ENCODE peak calls at places on chromosomes 7 and 10, in seven cellular contexts. One of them, this sample, is unnamed.

GRCh38 chr7:157355784-157356511 is 19.1 kb downstream of the DNAJB6 start:
- DNase-seq in endodermal cell: no peak
- DNase-seq in cardiac fibroblast: peak
- DNase-seq in body of pancreas: peak
- DNase-seq in brain microvascular endothelial cell: no peak
- DNase-seq in mammary epithelial cell: peak
- DNase-seq in CD8-positive, alpha-beta T cell: no peak
- DNase-seq in this sample: peak

GRCh38 chr7:150876817-150877526 is 24.7 kb downstream of the AOC1 start:
- DNase-seq in cardiac fibroblast: peak
- DNase-seq in CD8-positive, alpha-beta T cell: peak
- DNase-seq in body of pancreas: peak
- DNase-seq in mammary epithelial cell: peak
- DNase-seq in brain microvascular endothelial cell: peak
- DNase-seq in endodermal cell: peak
- DNase-seq in this sample: peak

GRCh38 chr7:44279286-44279685 is 46.1 kb downstream of the CAMK2B start:
- DNase-seq in endodermal cell: peak
- DNase-seq in cardiac fibroblast: no peak
- DNase-seq in brain microvascular endothelial cell: no peak
- DNase-seq in CD8-positive, alpha-beta T cell: no peak
- DNase-seq in mammary epithelial cell: no peak
- DNase-seq in body of pancreas: peak
- DNase-seq in this sample: no peak

GRCh38 chr7:155653773-155654172 is 9.3 kb downstream of the RBM33 start:
- DNase-seq in CD8-positive, alpha-beta T cell: no peak
- DNase-seq in endodermal cell: no peak
- DNase-seq in body of pancreas: no peak
- DNase-seq in cardiac fibroblast: peak
- DNase-seq in brain microvascular endothelial cell: no peak
- DNase-seq in mammary epithelial cell: peak
- DNase-seq in this sample: no peak

GRCh38 chr7:2611401-2611800 is 20.4 kb upstream of the TTYH3 start:
- DNase-seq in endodermal cell: peak
- DNase-seq in mammary epithelial cell: no peak
- DNase-seq in CD8-positive, alpha-beta T cell: no peak
- DNase-seq in body of pancreas: no peak
- DNase-seq in cardiac fibroblast: no peak
- DNase-seq in brain microvascular endothelial cell: no peak
- DNase-seq in this sample: no peak

GRCh38 chr7:28512648-28513435 is 100.5 kb downstream of the CREB5 start:
- DNase-seq in body of pancreas: no peak
- DNase-seq in CD8-positive, alpha-beta T cell: no peak
- DNase-seq in mammary epithelial cell: no peak
- DNase-seq in endodermal cell: no peak
- DNase-seq in brain microvascular endothelial cell: no peak
- DNase-seq in cardiac fibroblast: no peak
- DNase-seq in this sample: no peak

GRCh38 chr7:10974717-10975032 is 1.0 kb downstream of the PHF14 start:
- DNase-seq in CD8-positive, alpha-beta T cell: no peak
- DNase-seq in body of pancreas: no peak
- DNase-seq in endodermal cell: no peak
- DNase-seq in mammary epithelial cell: peak
- DNase-seq in cardiac fibroblast: no peak
- DNase-seq in brain microvascular endothelial cell: no peak
- DNase-seq in this sample: peak

GRCh38 chr10:47115322-47115721 is 184.7 kb upstream of the GDF10 start:
- DNase-seq in brain microvascular endothelial cell: no peak
- DNase-seq in body of pancreas: no peak
- DNase-seq in mammary epithelial cell: no peak
- DNase-seq in endodermal cell: peak
- DNase-seq in cardiac fibroblast: no peak
- DNase-seq in CD8-positive, alpha-beta T cell: no peak
- DNase-seq in this sample: no peak

GRCh38 chr10:6124666-6125065 is 35.8 kb downstream of the RBM17 start:
- DNase-seq in cardiac fibroblast: no peak
- DNase-seq in endodermal cell: peak
- DNase-seq in brain microvascular endothelial cell: no peak
- DNase-seq in CD8-positive, alpha-beta T cell: no peak
- DNase-seq in mammary epithelial cell: peak
- DNase-seq in body of pancreas: no peak
- DNase-seq in this sample: no peak

GRCh38 chr10:110512461-110513187 is 14.9 kb downstream of the DUSP5 start:
- DNase-seq in CD8-positive, alpha-beta T cell: no peak
- DNase-seq in body of pancreas: no peak
- DNase-seq in endodermal cell: no peak
- DNase-seq in mammary epithelial cell: peak
- DNase-seq in cardiac fibroblast: peak
- DNase-seq in brain microvascular endothelial cell: peak
- DNase-seq in this sample: no peak

DNA sequence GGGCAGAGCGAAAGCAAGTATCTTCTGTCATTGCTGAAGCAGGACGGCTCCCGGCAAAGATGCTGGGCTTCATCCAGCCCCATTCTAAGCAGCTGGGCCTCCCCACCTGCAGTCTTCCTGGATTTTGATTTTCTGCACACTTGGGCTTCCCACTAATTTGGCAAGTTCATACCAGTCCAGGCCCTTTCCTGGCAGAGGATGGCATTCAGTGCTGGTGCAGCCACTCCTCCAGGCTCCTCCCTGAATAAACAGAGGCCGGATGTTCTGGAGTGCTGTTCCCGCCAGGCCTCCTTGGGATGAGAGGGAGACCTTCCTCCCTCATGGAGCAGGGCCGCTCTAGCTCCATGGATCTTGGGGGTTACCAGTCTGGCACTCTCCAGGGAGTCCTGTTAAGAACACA is 3.4 kb downstream of the BAG3 start:
- DNase-seq in mammary epithelial cell: peak
- DNase-seq in CD8-positive, alpha-beta T cell: no peak
- DNase-seq in brain microvascular endothelial cell: no peak
- DNase-seq in body of pancreas: peak
- DNase-seq in cardiac fibroblast: peak
- DNase-seq in endodermal cell: peak
- DNase-seq in this sample: peak
- H3K4me3 ChIP-seq in mammary epithelial cell: peak
- H3K4me3 ChIP-seq in CD8-positive, alpha-beta T cell: no peak
- H3K4me3 ChIP-seq in brain microvascular endothelial cell: peak
- H3K4me3 ChIP-seq in body of pancreas: no peak
- H3K4me3 ChIP-seq in cardiac fibroblast: peak
- H3K4me3 ChIP-seq in endodermal cell: peak
- H3K4me3 ChIP-seq in this sample: peak

DNA sequence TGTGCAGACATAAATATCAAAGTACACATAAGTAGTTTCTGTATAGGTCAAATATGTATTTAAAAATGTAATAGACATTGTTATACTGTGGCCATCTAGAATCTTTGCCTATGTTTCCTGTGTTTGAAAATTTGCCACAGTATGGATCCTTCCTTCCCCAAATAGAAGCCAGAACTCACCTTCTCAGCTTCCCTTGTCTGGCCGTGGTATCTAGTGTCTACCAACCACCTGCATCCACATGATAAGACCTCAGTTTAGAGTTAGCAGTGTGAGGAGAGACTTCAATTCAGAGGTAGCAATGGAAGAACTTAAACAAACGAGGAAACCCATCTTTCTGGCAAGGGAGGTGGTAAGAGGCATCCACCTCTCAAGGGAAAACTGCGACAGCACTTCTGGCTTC is 4.9 kb downstream of the TRDMT1 start:
- DNase-seq in CD8-positive, alpha-beta T cell: no peak
- DNase-seq in cardiac fibroblast: no peak
- DNase-seq in endodermal cell: no peak
- DNase-seq in body of pancreas: no peak
- DNase-seq in mammary epithelial cell: no peak
- DNase-seq in brain microvascular endothelial cell: no peak
- DNase-seq in this sample: no peak
- H3K4me3 ChIP-seq in CD8-positive, alpha-beta T cell: no peak
- H3K4me3 ChIP-seq in cardiac fibroblast: no peak
- H3K4me3 ChIP-seq in endodermal cell: no peak
- H3K4me3 ChIP-seq in body of pancreas: no peak
- H3K4me3 ChIP-seq in mammary epithelial cell: no peak
- H3K4me3 ChIP-seq in brain microvascular endothelial cell: no peak
- H3K4me3 ChIP-seq in this sample: no peak

DNA sequence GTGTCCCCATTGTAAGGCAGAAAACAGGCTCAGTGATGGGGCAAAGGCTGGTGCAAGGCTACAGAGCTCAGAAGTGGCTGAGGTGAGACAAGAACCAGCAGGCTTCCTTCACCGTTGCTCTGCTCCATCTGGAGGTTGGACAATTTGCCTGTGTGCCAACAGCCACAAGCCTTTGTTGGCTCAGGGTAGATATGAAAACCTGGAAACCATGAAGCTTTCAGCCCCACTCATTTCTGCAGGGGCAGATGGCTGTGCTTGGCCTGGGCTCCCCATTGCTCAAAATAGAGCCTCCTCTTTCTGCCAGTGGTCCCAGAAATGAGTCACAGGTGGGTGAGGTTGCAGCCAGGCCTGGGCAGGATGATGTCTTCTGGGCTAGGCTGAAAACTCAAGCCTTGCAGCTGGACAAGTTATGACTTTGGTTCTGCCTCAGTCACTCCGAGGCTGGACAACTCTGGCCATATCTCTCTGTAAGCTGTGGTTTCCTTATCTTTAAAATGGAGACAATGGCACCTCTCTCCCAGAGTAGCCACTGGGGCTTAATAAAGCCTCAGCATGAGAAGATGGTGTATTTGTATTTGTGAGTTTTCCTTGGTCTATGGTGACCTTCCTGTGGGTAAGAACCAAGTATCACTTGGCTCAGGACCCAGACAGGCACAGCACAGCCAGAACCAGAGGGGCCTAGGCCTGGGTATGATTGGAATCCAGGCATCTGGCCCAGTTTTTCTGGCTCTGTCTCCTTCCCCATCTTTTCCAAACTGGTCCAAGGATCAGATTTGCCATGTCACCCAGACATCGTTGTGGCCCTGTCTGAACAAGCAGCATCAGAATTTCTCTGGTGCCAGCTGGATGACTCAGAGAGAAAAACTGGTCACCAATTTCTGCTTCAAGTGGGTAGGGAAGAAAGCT is 12.1 kb upstream of the ZNF273 start:
- DNase-seq in endodermal cell: peak
- DNase-seq in CD8-positive, alpha-beta T cell: no peak
- DNase-seq in body of pancreas: peak
- DNase-seq in cardiac fibroblast: no peak
- DNase-seq in brain microvascular endothelial cell: no peak
- DNase-seq in mammary epithelial cell: peak
- DNase-seq in this sample: no peak
- H3K4me3 ChIP-seq in endodermal cell: no peak
- H3K4me3 ChIP-seq in CD8-positive, alpha-beta T cell: no peak
- H3K4me3 ChIP-seq in body of pancreas: no peak
- H3K4me3 ChIP-seq in cardiac fibroblast: no peak
- H3K4me3 ChIP-seq in brain microvascular endothelial cell: no peak
- H3K4me3 ChIP-seq in mammary epithelial cell: no peak
- H3K4me3 ChIP-seq in this sample: no peak

GRCh38 chr7:152711444-152711944 is 35.6 kb upstream of the XRCC2 start:
- DNase-seq in cardiac fibroblast: no peak
- DNase-seq in brain microvascular endothelial cell: no peak
- DNase-seq in CD8-positive, alpha-beta T cell: no peak
- DNase-seq in body of pancreas: no peak
- DNase-seq in endodermal cell: no peak
- DNase-seq in mammary epithelial cell: no peak
- DNase-seq in this sample: no peak
- H3K4me3 ChIP-seq in cardiac fibroblast: no peak
- H3K4me3 ChIP-seq in brain microvascular endothelial cell: no peak
- H3K4me3 ChIP-seq in CD8-positive, alpha-beta T cell: no peak
- H3K4me3 ChIP-seq in body of pancreas: no peak
- H3K4me3 ChIP-seq in endodermal cell: no peak
- H3K4me3 ChIP-seq in mammary epithelial cell: no peak
- H3K4me3 ChIP-seq in this sample: no peak

DNA sequence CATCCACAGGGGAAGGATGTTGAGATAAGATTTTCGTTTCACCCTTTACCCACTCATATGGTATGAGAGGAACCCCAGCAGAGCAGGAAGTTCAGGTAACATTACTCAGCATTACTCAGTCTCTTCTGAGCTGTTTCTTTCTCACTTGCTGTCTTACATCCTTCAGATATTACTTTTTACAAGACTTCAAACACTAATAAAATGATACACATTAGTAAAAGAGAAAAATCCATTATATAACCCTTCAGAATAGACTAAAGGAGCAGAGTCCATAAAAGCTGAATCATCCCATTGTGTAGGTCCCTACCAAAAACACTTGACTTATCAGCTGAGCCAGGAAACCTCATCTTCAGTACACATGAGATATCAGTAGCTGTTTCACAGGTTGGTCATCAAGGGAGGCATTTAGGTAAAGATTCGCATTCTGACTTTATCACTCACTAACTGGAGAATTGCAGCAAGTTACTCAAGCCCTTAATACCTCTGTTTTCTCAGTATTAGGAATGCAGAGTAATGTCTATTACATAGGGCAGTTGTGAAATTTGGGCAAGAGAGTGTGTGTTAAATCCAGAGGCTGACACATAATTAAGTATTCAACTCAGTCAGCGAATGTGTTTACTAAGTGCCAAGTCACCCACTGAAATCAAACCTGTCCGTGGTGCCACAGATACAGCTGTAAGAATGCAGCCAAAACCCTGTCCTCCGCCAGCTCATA is 44.7 kb downstream of the KLF6 start:
- DNase-seq in cardiac fibroblast: peak
- DNase-seq in brain microvascular endothelial cell: peak
- DNase-seq in endodermal cell: no peak
- DNase-seq in mammary epithelial cell: peak
- DNase-seq in body of pancreas: no peak
- DNase-seq in CD8-positive, alpha-beta T cell: no peak
- DNase-seq in this sample: no peak
- H3K4me3 ChIP-seq in cardiac fibroblast: no peak
- H3K4me3 ChIP-seq in brain microvascular endothelial cell: no peak
- H3K4me3 ChIP-seq in endodermal cell: no peak
- H3K4me3 ChIP-seq in mammary epithelial cell: no peak
- H3K4me3 ChIP-seq in body of pancreas: no peak
- H3K4me3 ChIP-seq in CD8-positive, alpha-beta T cell: no peak
- H3K4me3 ChIP-seq in this sample: no peak